ENCODE peak calls at places on chromosomes 6 and 20, in four cellular contexts. W is GM12878, R is HL-60, B is K562. P is an unnamed sample.

GRCh38 chr6:135888818-135889217 is 37.3 kb downstream of the PDE7B start:
- DNase-seq in R (no peak), B (no peak), W (no peak), P (no peak)

GRCh38 chr20:49318430-49319203 is 40.8 kb upstream of the ZNFX1 start:
- DNase-seq in B (no peak), W (no peak), R (no peak), P (no peak)

GRCh38 chr6:37182736-37183590 is 13.0 kb downstream of the PIM1 start:
- DNase-seq in R (no peak), W (peak), B (peak), P (no peak)

GRCh38 chr6:15148356-15149058 is 97.4 kb upstream of the JARID2 start:
- DNase-seq in R (no peak), W (no peak), B (no peak), P (no peak)

GRCh38 chr20:61797200-61797599 is 268.5 kb downstream of the TAF4 start:
- DNase-seq in B (no peak), R (no peak), W (no peak), P (no peak)

GRCh38 chr6:153503810-153504209 is 372.7 kb upstream of the RGS17 start:
- DNase-seq in W (no peak), R (no peak), B (no peak), P (no peak)

GRCh38 chr20:41408131-41408789 is 41.6 kb upstream of the EMILIN3 start:
- DNase-seq in W (peak), B (no peak), R (peak), P (no peak)

GRCh38 chr6:17798477-17798876 is 91.8 kb upstream of the NUP153 start:
- DNase-seq in W (no peak), B (no peak), R (no peak), P (no peak)

GRCh38 chr6:25053875-25054371 is 118.2 kb upstream of the RIPOR2 start:
- DNase-seq in W (no peak), R (no peak), B (no peak), P (no peak)

GRCh38 chr6:26234421-26235239 is 130.4 kb upstream of the BTN3A2 start:
- DNase-seq in B (peak), W (peak), R (no peak), P (no peak)

GRCh38 chr6:10746915-10747250 is 722 bp upstream of the TMEM14B start:
- DNase-seq in B (no peak), R (no peak), W (no peak), P (no peak)

GRCh38 chr6:169966312-169967181 is 215.1 kb downstream of the ERMARD start:
- DNase-seq in B (no peak), W (no peak), R (no peak), P (no peak)

GRCh38 chr20:58906894-58907293 is 54.4 kb downstream of the GNAS start:
- DNase-seq in B (no peak), R (no peak), W (no peak), P (no peak)

GRCh38 chr6:14224359-14225103 is 107.0 kb downstream of the CD83 start:
- DNase-seq in R (peak), B (no peak), W (peak), P (peak)

GRCh38 chr6:144264270-144265060 is 20.7 kb upstream of the UTRN start:
- DNase-seq in B (no peak), W (no peak), R (no peak), P (no peak)

GRCh38 chr6:3943373-3943772 is 94.2 kb downstream of the FAM50B start:
- DNase-seq in B (no peak), R (no peak), W (no peak), P (no peak)

GRCh38 chr20:41169184-41169690 is 31.9 kb downstream of the PLCG1 start:
- DNase-seq in B (no peak), W (no peak), R (no peak), P (no peak)

GRCh38 chr6:12749531-12750379 is 33.2 kb downstream of the PHACTR1 start:
- DNase-seq in W (no peak), R (no peak), B (no peak), P (no peak)

GRCh38 chr6:42162384-42162783 is 10.8 kb upstream of the GUCA1A start:
- DNase-seq in W (no peak), R (no peak), B (no peak), P (no peak)

GRCh38 chr6:61711849-61712248 is 574.2 kb downstream of the KHDRBS2 start:
- DNase-seq in W (no peak), R (no peak), B (no peak), P (no peak)

GRCh38 chr6:167652042-167652700 is 174.5 kb upstream of the AFDN start:
- DNase-seq in R (no peak), B (no peak), W (no peak), P (no peak)

GRCh38 chr6:44228433-44228832 is 5.0 kb downstream of the SLC29A1 start:
- DNase-seq in R (no peak), B (no peak), W (no peak), P (no peak)

GRCh38 chr6:338815-339262 is 46.6 kb downstream of the DUSP22 start:
- DNase-seq in R (no peak), B (no peak), W (no peak), P (no peak)

GRCh38 chr20:61331542-61331941 is 79.5 kb downstream of the CDH4 start:
- DNase-seq in R (no peak), W (no peak), B (no peak), P (no peak)

GRCh38 chr6:5125152-5126006 is 40.2 kb downstream of the PPP1R3G start:
- DNase-seq in R (no peak), B (peak), W (no peak), P (no peak)

GRCh38 chr6:111551521-111552231 is 54.0 kb downstream of the TRAF3IP2 start:
- DNase-seq in W (no peak), B (peak), R (no peak), P (no peak)

GRCh38 chr6:11013671-11014070 is 30.4 kb downstream of the ELOVL2 start:
- DNase-seq in R (no peak), W (no peak), B (peak), P (no peak)

GRCh38 chr20:2206957-2207769 is 88.6 kb upstream of the TGM3 start:
- DNase-seq in W (peak), R (peak), B (peak), P (peak)

GRCh38 chr6:143579703-143580102 is 68.2 kb upstream of the FUCA2 start:
- DNase-seq in R (no peak), B (no peak), W (no peak), P (no peak)

GRCh38 chr6:161058746-161059145 is 67.2 kb downstream of the MAP3K4 start:
- DNase-seq in B (no peak), W (no peak), R (no peak), P (no peak)
- TF ChIP-seq SPI1 in B (no peak), W (no peak), R (no peak), P (no peak)

GRCh38 chr6:39404312-39404711 is 81.8 kb upstream of the KCNK16 start:
- DNase-seq in W (no peak), R (no peak), B (no peak), P (no peak)
- TF ChIP-seq SPI1 in W (no peak), R (no peak), B (no peak), P (no peak)

DNA sequence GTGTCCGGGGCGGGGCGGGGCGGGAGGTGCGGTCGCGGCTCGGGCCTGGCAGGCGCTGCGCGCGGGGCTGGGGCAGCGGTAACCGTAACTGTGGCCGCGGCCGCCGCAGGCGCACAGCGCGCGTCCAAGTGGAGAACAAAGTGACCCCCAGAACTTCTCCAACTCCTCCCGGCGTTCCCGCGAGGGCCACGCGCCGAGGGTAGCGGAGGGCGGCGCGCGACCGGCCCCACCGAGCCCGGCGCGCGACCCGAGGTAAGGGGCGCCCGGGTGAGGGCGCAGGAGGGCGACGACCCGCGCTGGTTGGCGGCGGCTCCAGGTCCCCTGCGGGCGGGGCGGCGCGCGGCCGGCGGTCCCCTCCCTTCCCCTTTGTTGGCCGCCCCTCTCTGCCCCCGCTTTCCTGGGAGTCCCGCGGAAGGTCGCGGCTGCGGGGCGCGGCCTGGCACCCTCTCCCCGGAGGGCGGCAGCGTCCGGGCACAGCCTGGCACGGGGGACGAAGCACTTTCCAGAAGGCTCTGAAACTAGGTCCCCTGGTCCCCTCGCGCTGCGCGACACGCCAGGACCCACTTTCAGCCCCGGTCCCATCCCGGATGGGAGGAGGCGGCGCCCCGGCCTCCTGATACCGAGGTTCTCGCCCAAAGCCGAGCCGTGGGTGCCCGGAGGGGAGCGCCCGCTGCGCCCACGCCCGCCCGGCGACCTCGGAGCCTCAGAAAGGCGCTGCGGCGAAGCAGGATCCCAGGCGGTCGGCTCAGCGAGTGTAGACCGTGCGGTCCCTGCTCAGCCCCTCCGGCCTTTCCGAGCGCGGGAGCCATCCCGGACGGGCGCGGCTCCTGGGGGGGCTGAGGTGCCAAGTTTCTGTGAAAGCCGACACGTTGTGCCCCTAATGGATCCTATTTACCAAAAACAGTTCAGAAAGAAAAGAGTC is at the start of gene TIAM2:
- DNase-seq in W (no peak), R (no peak), B (no peak), P (peak)
- TF ChIP-seq SPI1 in W (no peak), R (no peak), B (no peak), P (no peak)

DNA sequence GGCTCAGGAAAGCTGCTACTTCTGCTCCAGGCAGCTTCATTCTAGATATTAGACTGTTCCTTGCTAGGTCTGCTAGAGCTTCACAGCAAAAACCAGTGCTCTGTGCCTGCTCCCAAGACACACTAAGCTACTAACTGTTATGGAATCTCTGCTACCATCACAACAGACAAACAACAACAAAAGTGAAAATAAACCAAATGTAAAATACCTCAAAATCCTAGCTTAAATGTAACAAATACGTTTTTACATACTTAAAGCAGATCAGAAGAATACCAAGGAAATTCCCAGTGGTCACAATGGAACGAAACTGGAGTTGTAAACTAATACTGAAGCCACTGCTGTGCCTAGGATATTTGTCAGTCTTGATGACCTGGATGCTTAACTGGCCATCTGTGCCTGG is 84.6 kb upstream of the EZR start:
- DNase-seq in R (no peak), B (no peak), W (no peak), P (no peak)
- TF ChIP-seq SPI1 in R (no peak), B (no peak), W (no peak), P (no peak)

GRCh38 chr6:34236423-34237315 is at the start of gene HMGA1:
- DNase-seq in R (peak), B (peak), W (peak), P (peak)

GRCh38 chr6:34237316-34237721 is 646 bp downstream of the HMGA1 start:
- DNase-seq in B (peak), R (no peak), W (no peak), P (no peak)

GRCh38 chr6:34234667-34235604 is 1.7 kb upstream of the HMGA1 start:
- DNase-seq in B (peak), W (no peak), R (no peak), P (no peak)

GRCh38 chr6:34233867-34234266 is 2.8 kb upstream of the HMGA1 start:
- DNase-seq in B (peak), W (no peak), R (no peak), P (no peak)

DNA sequence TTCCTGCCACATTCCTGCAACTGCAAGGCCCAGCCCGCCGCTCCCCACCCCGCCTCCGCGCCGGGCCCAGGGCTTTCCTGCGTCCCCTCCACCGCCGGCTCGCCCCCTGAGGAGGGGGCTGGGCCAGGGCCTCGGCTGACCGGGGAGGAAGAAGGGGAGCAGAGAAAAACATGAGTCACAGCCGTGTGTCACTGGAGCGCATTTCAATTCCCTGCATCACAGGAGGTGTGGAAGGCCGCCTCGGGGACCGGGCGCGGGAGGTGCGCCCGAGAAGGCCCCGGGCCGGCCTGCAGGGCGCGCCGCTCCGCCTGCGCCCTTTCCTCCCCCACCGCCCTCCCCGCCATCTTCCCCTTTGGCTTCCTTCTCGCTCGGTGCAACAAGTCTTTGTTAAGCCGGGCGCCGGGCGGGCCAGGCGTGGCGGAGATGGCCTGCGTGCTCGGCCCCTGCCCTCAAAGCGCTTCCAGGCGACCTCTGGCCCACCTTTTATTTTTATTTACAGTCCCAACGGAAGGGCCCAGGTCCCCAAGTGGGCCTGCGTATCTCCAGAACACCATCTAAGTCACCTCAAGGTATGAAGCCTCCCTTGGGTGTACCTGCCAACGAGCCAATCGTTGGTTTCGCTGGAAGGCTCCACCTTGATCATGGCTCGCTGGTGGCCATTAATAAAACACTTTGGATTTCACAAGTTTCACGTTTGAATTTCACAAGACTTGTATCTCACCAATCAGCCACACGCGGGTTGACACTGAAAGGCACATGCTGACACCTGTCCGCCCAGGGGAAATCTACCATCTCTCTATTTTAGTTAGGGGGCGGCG is 859 bp upstream of the HMGA1 start:
- DNase-seq in R (peak), W (no peak), B (no peak), P (no peak)
- TF ChIP-seq SPI1 in R (no peak), W (peak), B (no peak), P (no peak)

DNA sequence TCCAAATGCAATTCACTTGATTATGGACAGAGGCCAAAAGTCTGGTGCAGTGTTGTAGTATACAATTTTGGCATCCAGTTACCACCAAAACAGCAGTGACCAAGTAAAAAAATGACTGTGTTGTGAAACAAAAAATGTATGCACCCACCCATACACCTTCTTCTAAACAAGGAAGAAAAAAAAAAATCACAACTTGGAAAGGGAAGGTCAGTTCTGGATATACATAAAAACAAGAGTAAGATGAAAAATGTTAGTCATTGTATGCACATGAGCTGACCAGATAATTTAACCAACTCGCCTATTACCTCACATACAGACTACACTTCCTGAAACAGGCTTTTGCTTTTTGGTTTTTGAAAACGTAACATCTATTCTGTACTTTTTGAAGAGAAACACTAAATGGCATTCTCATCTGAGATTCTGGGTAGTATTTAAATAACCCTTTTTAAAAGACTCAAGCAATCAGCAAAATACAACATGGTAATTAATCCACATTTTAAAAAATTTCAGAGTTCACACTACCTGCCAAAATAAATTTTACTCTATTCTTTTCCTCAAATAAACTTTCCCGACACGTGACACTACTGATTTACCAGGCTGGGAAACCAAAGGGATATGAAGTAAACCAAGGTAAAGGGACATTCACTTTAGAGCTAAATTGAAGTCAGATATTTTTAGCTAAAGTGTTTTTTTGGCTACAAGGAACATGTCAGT is 141.6 kb upstream of the SHLD1 start:
- DNase-seq in B (no peak), W (no peak), R (no peak), P (no peak)
- TF ChIP-seq SPI1 in B (peak), W (no peak), R (peak), P (peak)

GRCh38 chr6:56725257-56725656 is 82.6 kb upstream of the DST start:
- DNase-seq in W (no peak), B (no peak), R (no peak), P (no peak)
- TF ChIP-seq SPI1 in W (no peak), B (no peak), R (no peak), P (no peak)

GRCh38 chr6:88891135-88891845 is 72.1 kb downstream of the RNGTT start:
- DNase-seq in B (peak), R (no peak), W (no peak), P (no peak)
- TF ChIP-seq SPI1 in B (no peak), R (no peak), W (no peak), P (no peak)

GRCh38 chr6:133707456-133707855 is 181.5 kb upstream of the TCF21 start:
- DNase-seq in R (no peak), W (peak), B (no peak), P (no peak)
- TF ChIP-seq SPI1 in R (no peak), W (no peak), B (no peak), P (no peak)

GRCh38 chr6:108559097-108559883 is 1.4 kb upstream of the FOXO3 start:
- DNase-seq in W (no peak), R (peak), B (peak), P (peak)

GRCh38 chr6:108560463-108561308 is at the start of gene FOXO3:
- DNase-seq in W (no peak), R (no peak), B (peak), P (peak)

GRCh38 chr6:108558372-108559096 is 2.2 kb upstream of the FOXO3 start:
- DNase-seq in W (peak), R (peak), B (peak), P (peak)

GRCh38 chr6:108561742-108562502 is 1.2 kb downstream of the FOXO3 start:
- DNase-seq in B (no peak), R (no peak), W (no peak), P (no peak)

DNA sequence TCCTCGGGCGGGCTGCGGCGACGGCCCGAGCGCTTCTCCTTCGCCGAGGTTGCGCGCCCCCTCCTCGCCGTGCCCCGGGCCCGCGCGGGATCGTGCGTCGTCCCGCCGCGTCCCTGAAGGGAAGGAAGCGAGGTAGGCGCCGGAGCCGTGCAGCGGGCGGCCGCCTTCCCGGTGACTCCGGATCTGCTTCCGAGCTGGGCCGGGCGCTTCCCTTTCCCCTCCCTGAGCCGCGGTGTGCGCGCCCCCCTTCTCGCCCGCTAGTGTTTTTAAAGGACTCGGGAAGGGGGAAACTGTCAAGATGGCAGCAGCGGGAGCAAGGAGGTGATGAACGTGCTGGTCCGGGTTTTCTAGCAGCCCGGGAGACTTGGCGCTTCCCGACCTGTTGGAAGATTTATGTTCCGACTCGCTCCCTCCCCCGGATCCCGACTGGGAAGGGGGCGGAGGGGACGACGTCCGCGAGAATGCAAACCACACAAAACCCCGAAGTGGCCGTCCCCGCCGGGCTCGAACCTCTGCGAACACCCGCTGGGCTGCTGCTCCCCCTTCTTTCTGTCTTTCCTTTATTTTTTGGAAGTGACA is 744 bp upstream of the FOXO3 start:
- DNase-seq in B (peak), W (no peak), R (peak), P (no peak)
- TF ChIP-seq SPI1 in B (no peak), W (no peak), R (no peak), P (no peak)